ENCODE peak calls at places on chromosomes 6 and 20, in six cellular contexts. N, R, L, A, C and O are unnamed samples. For H3K4me1 and H3K36me3, the result is how much of the 10 kb centered on the place peaks cover.

GRCh38 chr6:34459899-34460593 is 5.8 kb upstream of the PACSIN1 start:
- DNase-seq in C (no peak), N (peak), A (peak), L (peak), R (peak), O (peak)

GRCh38 chr6:10412948-10413849 is 1.7 kb downstream of the TFAP2A start:
- DNase-seq in A (no peak), R (no peak), N (no peak), C (peak), L (no peak), O (peak)

GRCh38 chr20:2873747-2874041 is 413 bp downstream of the PTPRA start:
- DNase-seq in L (no peak), C (peak), A (peak), R (no peak), N (peak), O (peak)

GRCh38 chr6:1614767-1615650 is 5.3 kb downstream of the FOXC1 start:
- DNase-seq in N (no peak), C (no peak), A (no peak), R (no peak), L (no peak), O (no peak)

GRCh38 chr6:163949367-163949766 is 534.8 kb downstream of the QKI start:
- DNase-seq in C (no peak), R (no peak), A (no peak), N (no peak), L (no peak), O (no peak)

GRCh38 chr6:170086639-170087420 is 204.0 kb downstream of the DLL1 start:
- DNase-seq in L (no peak), C (peak), R (no peak), N (peak), A (no peak), O (no peak)

GRCh38 chr6:1025821-1026220 is 286.1 kb upstream of the FOXQ1 start:
- DNase-seq in R (no peak), A (no peak), N (no peak), L (no peak), C (no peak), O (no peak)

GRCh38 chr6:22699046-22699639 is 129.8 kb downstream of the HDGFL1 start:
- DNase-seq in C (no peak), L (no peak), N (no peak), R (no peak), A (no peak), O (no peak)

GRCh38 chr6:8905647-8906231 is 470.4 kb upstream of the SLC35B3 start:
- DNase-seq in L (no peak), C (no peak), R (no peak), N (no peak), A (no peak), O (no peak)

GRCh38 chr6:140566706-140567330 is 1192.4 kb upstream of the CITED2 start:
- DNase-seq in R (no peak), A (peak), N (no peak), L (no peak), C (no peak), O (no peak)

GRCh38 chr6:33082702-33083101 is 6.9 kb downstream of the HLA-DPB1 start:
- DNase-seq in N (no peak), L (no peak), C (peak), R (no peak), A (peak), O (peak)

GRCh38 chr6:93323630-93324029 is 95.7 kb downstream of the EPHA7 start:
- DNase-seq in L (no peak), N (no peak), R (no peak), C (no peak), A (no peak), O (no peak)

GRCh38 chr6:93327857-93328256 is 91.5 kb downstream of the EPHA7 start:
- DNase-seq in A (no peak), N (no peak), L (no peak), C (no peak), R (no peak), O (no peak)
- H3K4me1 ChIP-seq in A (under half), N (under half), L (under half), C (under half), R (under half), O (under half)

DNA sequence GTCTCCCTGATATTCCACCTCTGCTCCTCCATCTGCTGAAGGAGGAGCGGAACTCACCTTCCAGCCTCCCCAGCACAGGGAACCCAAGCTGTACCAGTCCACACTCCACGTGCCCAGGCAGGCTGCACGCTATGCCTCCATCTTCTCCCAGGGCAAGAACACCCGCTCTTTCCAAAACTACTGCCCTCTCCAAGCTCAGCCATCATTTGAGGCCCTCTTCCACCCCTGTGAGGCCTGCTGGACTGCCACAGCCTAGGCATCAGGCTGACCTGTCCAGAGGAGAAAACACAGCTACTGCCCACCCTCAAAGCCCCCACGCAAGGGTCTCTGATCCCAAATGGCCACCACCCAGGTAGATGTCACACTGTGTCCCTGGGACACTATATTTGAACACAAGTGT is 99.9 kb downstream of the PRND start:
- DNase-seq in N (no peak), L (no peak), R (no peak), A (no peak), C (no peak), O (no peak)
- H3K36me3 ChIP-seq in N (under half), L (under half), R (under half), A (under half), C (under half), O (under half)

GRCh38 chr20:62190639-62191411 is 8.0 kb downstream of the MTG2 start:
- DNase-seq in A (no peak), N (no peak), R (no peak), L (no peak), C (no peak), O (no peak)
- H3K4me1 ChIP-seq in A (under half), N (under half), R (under half), L (under half), C (under half), O (under half)

DNA sequence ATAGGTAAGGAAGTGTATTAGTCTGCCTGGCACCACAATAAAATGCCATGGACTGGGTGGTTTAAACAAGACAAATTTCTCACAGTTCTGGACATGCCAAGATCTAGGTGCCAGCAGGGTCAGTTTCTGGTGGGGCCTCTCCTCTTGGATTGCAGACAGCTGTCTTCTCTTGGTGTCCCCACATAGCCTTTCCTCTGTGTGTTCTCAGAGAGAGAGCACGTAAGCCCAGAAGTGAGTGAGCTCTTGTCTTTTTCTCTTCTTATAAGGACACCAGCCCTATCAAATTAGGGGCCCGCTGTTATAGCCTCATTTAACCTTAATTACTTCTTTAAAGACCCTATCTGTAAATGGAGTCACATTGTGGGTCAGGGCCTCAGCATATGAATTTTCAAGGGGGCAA is 28.3 kb downstream of the SMPDL3A start:
- DNase-seq in L (no peak), N (no peak), A (no peak), C (no peak), R (no peak), O (no peak)
- H3K36me3 ChIP-seq in L (under half), N (under half), A (under half), C (under half), R (under half), O (under half)